ENCODE peak calls at places on chromosomes 16 and 17, in nine cellular contexts. One of them, this sample, is unnamed.

GRCh38 chr17:75250009-75250471 is 11.4 kb downstream of the GGA3 start:
- DNase-seq in amniotic stem cell: no peak
- DNase-seq in posterior cingulate gyrus: no peak
- DNase-seq in left cardiac atrium: no peak
- DNase-seq in NCI-H774: no peak
- DNase-seq in kidney epithelial cell: no peak
- DNase-seq in epithelial cell of esophagus: peak; percentile 70
- DNase-seq in mesendoderm: no peak
- DNase-seq in fibroblast of mammary gland: peak; percentile 83
- DNase-seq in this sample: no peak

GRCh38 chr17:75404739-75405364 is 626 bp downstream of the GRB2 start:
- DNase-seq in NCI-H774: peak; percentile 17
- DNase-seq in left cardiac atrium: no peak
- DNase-seq in posterior cingulate gyrus: peak; percentile 81
- DNase-seq in amniotic stem cell: no peak
- DNase-seq in epithelial cell of esophagus: peak; percentile 54
- DNase-seq in mesendoderm: peak; percentile 60
- DNase-seq in kidney epithelial cell: no peak
- DNase-seq in fibroblast of mammary gland: peak; percentile 45
- DNase-seq in this sample: peak; percentile 87

GRCh38 chr17:81399481-81400153 is 4.4 kb downstream of the BAHCC1 start:
- DNase-seq in NCI-H774: no peak
- DNase-seq in fibroblast of mammary gland: no peak
- DNase-seq in mesendoderm: no peak
- DNase-seq in epithelial cell of esophagus: no peak
- DNase-seq in left cardiac atrium: no peak
- DNase-seq in amniotic stem cell: no peak
- DNase-seq in posterior cingulate gyrus: no peak
- DNase-seq in kidney epithelial cell: no peak
- DNase-seq in this sample: no peak

GRCh38 chr16:77068402-77068801 is 122.6 kb upstream of the MON1B start:
- DNase-seq in left cardiac atrium: no peak
- DNase-seq in NCI-H774: no peak
- DNase-seq in kidney epithelial cell: no peak
- DNase-seq in amniotic stem cell: no peak
- DNase-seq in epithelial cell of esophagus: no peak
- DNase-seq in posterior cingulate gyrus: no peak
- DNase-seq in fibroblast of mammary gland: no peak
- DNase-seq in mesendoderm: no peak
- DNase-seq in this sample: no peak

GRCh38 chr17:948284-948852 is 31.2 kb downstream of the NXN start:
- DNase-seq in kidney epithelial cell: no peak
- DNase-seq in mesendoderm: peak; percentile 71
- DNase-seq in epithelial cell of esophagus: no peak
- DNase-seq in amniotic stem cell: no peak
- DNase-seq in left cardiac atrium: no peak
- DNase-seq in NCI-H774: no peak
- DNase-seq in fibroblast of mammary gland: no peak
- DNase-seq in posterior cingulate gyrus: peak; percentile 61
- DNase-seq in this sample: peak; percentile 89

GRCh38 chr16:85707528-85708095 is 18.9 kb upstream of the GINS2 start:
- DNase-seq in mesendoderm: no peak
- DNase-seq in fibroblast of mammary gland: no peak
- DNase-seq in epithelial cell of esophagus: no peak
- DNase-seq in kidney epithelial cell: no peak
- DNase-seq in NCI-H774: no peak
- DNase-seq in amniotic stem cell: no peak
- DNase-seq in left cardiac atrium: no peak
- DNase-seq in posterior cingulate gyrus: no peak
- DNase-seq in this sample: no peak

GRCh38 chr16:69270395-69270794 is 40.8 kb upstream of the VPS4A start:
- DNase-seq in left cardiac atrium: no peak
- DNase-seq in kidney epithelial cell: no peak
- DNase-seq in epithelial cell of esophagus: no peak
- DNase-seq in NCI-H774: no peak
- DNase-seq in mesendoderm: no peak
- DNase-seq in amniotic stem cell: no peak
- DNase-seq in fibroblast of mammary gland: peak; percentile 48
- DNase-seq in posterior cingulate gyrus: no peak
- DNase-seq in this sample: no peak

GRCh38 chr17:40422990-40423611 is 5.4 kb upstream of the TOP2A start:
- DNase-seq in epithelial cell of esophagus: no peak
- DNase-seq in fibroblast of mammary gland: no peak
- DNase-seq in mesendoderm: peak; percentile 88
- DNase-seq in posterior cingulate gyrus: no peak
- DNase-seq in NCI-H774: no peak
- DNase-seq in left cardiac atrium: no peak
- DNase-seq in kidney epithelial cell: no peak
- DNase-seq in amniotic stem cell: no peak
- DNase-seq in this sample: peak; percentile 53

GRCh38 chr16:3980311-3981111 is 100.0 kb upstream of the CREBBP start:
- DNase-seq in epithelial cell of esophagus: peak; percentile 31
- DNase-seq in kidney epithelial cell: no peak
- DNase-seq in posterior cingulate gyrus: peak; percentile 68
- DNase-seq in left cardiac atrium: no peak
- DNase-seq in mesendoderm: no peak
- DNase-seq in amniotic stem cell: peak; percentile 42
- DNase-seq in fibroblast of mammary gland: peak; percentile 50
- DNase-seq in NCI-H774: no peak
- DNase-seq in this sample: no peak

GRCh38 chr17:31508310-31509094 is 117.0 kb downstream of the RAB11FIP4 start:
- DNase-seq in left cardiac atrium: no peak
- DNase-seq in NCI-H774: no peak
- DNase-seq in amniotic stem cell: no peak
- DNase-seq in kidney epithelial cell: no peak
- DNase-seq in posterior cingulate gyrus: peak; percentile 67
- DNase-seq in fibroblast of mammary gland: no peak
- DNase-seq in mesendoderm: peak; percentile 57
- DNase-seq in epithelial cell of esophagus: no peak
- DNase-seq in this sample: no peak

GRCh38 chr16:81163671-81164070 is 67.5 kb upstream of the GCSH start:
- DNase-seq in mesendoderm: no peak
- DNase-seq in kidney epithelial cell: no peak
- DNase-seq in epithelial cell of esophagus: no peak
- DNase-seq in NCI-H774: no peak
- DNase-seq in amniotic stem cell: no peak
- DNase-seq in fibroblast of mammary gland: no peak
- DNase-seq in posterior cingulate gyrus: peak; percentile 53
- DNase-seq in left cardiac atrium: no peak
- DNase-seq in this sample: no peak

GRCh38 chr17:48725005-48725293 is 2.0 kb downstream of the PRAC2 start:
- DNase-seq in NCI-H774: no peak
- DNase-seq in epithelial cell of esophagus: no peak
- DNase-seq in amniotic stem cell: no peak
- DNase-seq in fibroblast of mammary gland: no peak
- DNase-seq in left cardiac atrium: no peak
- DNase-seq in kidney epithelial cell: no peak
- DNase-seq in mesendoderm: no peak
- DNase-seq in posterior cingulate gyrus: no peak
- DNase-seq in this sample: no peak

GRCh38 chr17:80187090-80187489 is 17.3 kb downstream of the CARD14 start:
- DNase-seq in kidney epithelial cell: no peak
- DNase-seq in amniotic stem cell: no peak
- DNase-seq in left cardiac atrium: no peak
- DNase-seq in posterior cingulate gyrus: no peak
- DNase-seq in epithelial cell of esophagus: peak; percentile 73
- DNase-seq in NCI-H774: no peak
- DNase-seq in mesendoderm: no peak
- DNase-seq in fibroblast of mammary gland: peak; percentile 76
- DNase-seq in this sample: no peak

GRCh38 chr17:77846531-77847085 is 111.9 kb upstream of the TNRC6C start:
- DNase-seq in left cardiac atrium: peak; percentile 19
- DNase-seq in NCI-H774: no peak
- DNase-seq in kidney epithelial cell: no peak
- DNase-seq in amniotic stem cell: no peak
- DNase-seq in mesendoderm: no peak
- DNase-seq in epithelial cell of esophagus: no peak
- DNase-seq in posterior cingulate gyrus: no peak
- DNase-seq in fibroblast of mammary gland: no peak
- DNase-seq in this sample: no peak

GRCh38 chr17:81553018-81553615 is 964 bp upstream of the FAAP100 start:
- DNase-seq in amniotic stem cell: peak; percentile 46
- DNase-seq in kidney epithelial cell: peak; percentile 56
- DNase-seq in mesendoderm: peak; percentile 93
- DNase-seq in epithelial cell of esophagus: peak; percentile 89
- DNase-seq in posterior cingulate gyrus: peak; percentile 72
- DNase-seq in NCI-H774: peak; percentile 95
- DNase-seq in fibroblast of mammary gland: peak; percentile 73
- DNase-seq in left cardiac atrium: peak; percentile 82
- DNase-seq in this sample: peak; percentile 85

GRCh38 chr17:1643293-1643998 is 2.1 kb downstream of the SCARF1 start:
- DNase-seq in amniotic stem cell: no peak
- DNase-seq in posterior cingulate gyrus: peak; percentile 77
- DNase-seq in left cardiac atrium: no peak
- DNase-seq in kidney epithelial cell: no peak
- DNase-seq in mesendoderm: peak; percentile 81
- DNase-seq in fibroblast of mammary gland: no peak
- DNase-seq in NCI-H774: peak; percentile 66
- DNase-seq in epithelial cell of esophagus: peak; percentile 85
- DNase-seq in this sample: no peak

GRCh38 chr17:18234853-18235380 is 9.5 kb downstream of the LLGL1 start:
- DNase-seq in mesendoderm: no peak
- DNase-seq in amniotic stem cell: no peak
- DNase-seq in posterior cingulate gyrus: no peak
- DNase-seq in epithelial cell of esophagus: no peak
- DNase-seq in fibroblast of mammary gland: no peak
- DNase-seq in NCI-H774: no peak
- DNase-seq in kidney epithelial cell: no peak
- DNase-seq in left cardiac atrium: no peak
- DNase-seq in this sample: no peak

GRCh38 chr16:53492499-53492898 is 10.5 kb downstream of the AKTIP start:
- DNase-seq in left cardiac atrium: no peak
- DNase-seq in posterior cingulate gyrus: no peak
- DNase-seq in epithelial cell of esophagus: no peak
- DNase-seq in amniotic stem cell: no peak
- DNase-seq in kidney epithelial cell: no peak
- DNase-seq in NCI-H774: no peak
- DNase-seq in mesendoderm: no peak
- DNase-seq in fibroblast of mammary gland: no peak
- DNase-seq in this sample: no peak

GRCh38 chr17:57484826-57485565 is 228.7 kb downstream of the MSI2 start:
- DNase-seq in posterior cingulate gyrus: peak; percentile 27
- DNase-seq in left cardiac atrium: no peak
- DNase-seq in NCI-H774: no peak
- DNase-seq in mesendoderm: no peak
- DNase-seq in epithelial cell of esophagus: no peak
- DNase-seq in amniotic stem cell: no peak
- DNase-seq in fibroblast of mammary gland: no peak
- DNase-seq in kidney epithelial cell: no peak
- DNase-seq in this sample: no peak

GRCh38 chr17:6651483-6652452 is at the start of the genes C17orf100 and MED31:
- DNase-seq in fibroblast of mammary gland: peak; percentile 87
- DNase-seq in amniotic stem cell: peak; percentile 87
- DNase-seq in mesendoderm: peak; percentile 99
- DNase-seq in left cardiac atrium: peak; percentile 96
- DNase-seq in epithelial cell of esophagus: peak; percentile 94
- DNase-seq in kidney epithelial cell: peak; percentile 59
- DNase-seq in posterior cingulate gyrus: peak; percentile 98
- DNase-seq in NCI-H774: peak; percentile 67
- DNase-seq in this sample: peak; percentile 98

GRCh38 chr16:72621651-72622050 is 426.3 kb downstream of the ZFHX3 start:
- DNase-seq in NCI-H774: no peak
- DNase-seq in posterior cingulate gyrus: no peak
- DNase-seq in mesendoderm: no peak
- DNase-seq in amniotic stem cell: no peak
- DNase-seq in fibroblast of mammary gland: peak; percentile 4
- DNase-seq in epithelial cell of esophagus: peak; percentile 10
- DNase-seq in left cardiac atrium: no peak
- DNase-seq in kidney epithelial cell: no peak
- DNase-seq in this sample: no peak